ENCODE peak calls at places on chromosome 2, in ten cellular contexts. One of them, this sample, is unnamed.

GRCh38 chr2:152505495-152505906 is 170.5 kb downstream of the FMNL2 start:
- DNase-seq in progenitor cell of endocrine pancreas: no peak
- DNase-seq in occipital lobe: no peak
- DNase-seq in left ventricle myocardium inferior: no peak
- DNase-seq in endothelial cell of umbilical vein: peak; percentile 82
- DNase-seq in stimulated activated CD8-positive, alpha-beta memory T cell treated with anti-CD3 and anti-CD28 coated beads, Interleukin-4, amount 100 ng/mL, for 1 hour: no peak
- DNase-seq in body of pancreas: peak; percentile 24
- DNase-seq in fibroblast of pulmonary artery: peak; percentile 84
- DNase-seq in MCF 10A: peak; percentile 77
- DNase-seq in pulmonary artery endothelial cell: peak; percentile 67
- DNase-seq in this sample: no peak

GRCh38 chr2:120773186-120773800 is 37.6 kb downstream of the GLI2 start:
- DNase-seq in pulmonary artery endothelial cell: no peak
- DNase-seq in left ventricle myocardium inferior: peak; percentile 7
- DNase-seq in progenitor cell of endocrine pancreas: no peak
- DNase-seq in body of pancreas: no peak
- DNase-seq in occipital lobe: no peak
- DNase-seq in MCF 10A: no peak
- DNase-seq in endothelial cell of umbilical vein: no peak
- DNase-seq in fibroblast of pulmonary artery: no peak
- DNase-seq in stimulated activated CD8-positive, alpha-beta memory T cell treated with anti-CD3 and anti-CD28 coated beads, Interleukin-4, amount 100 ng/mL, for 1 hour: no peak
- DNase-seq in this sample: no peak

GRCh38 chr2:10256031-10256524 is 46.6 kb upstream of the HPCAL1 start:
- DNase-seq in MCF 10A: no peak
- DNase-seq in stimulated activated CD8-positive, alpha-beta memory T cell treated with anti-CD3 and anti-CD28 coated beads, Interleukin-4, amount 100 ng/mL, for 1 hour: no peak
- DNase-seq in left ventricle myocardium inferior: peak; percentile 9
- DNase-seq in endothelial cell of umbilical vein: no peak
- DNase-seq in progenitor cell of endocrine pancreas: no peak
- DNase-seq in fibroblast of pulmonary artery: no peak
- DNase-seq in pulmonary artery endothelial cell: no peak
- DNase-seq in body of pancreas: peak; percentile 7
- DNase-seq in occipital lobe: no peak
- DNase-seq in this sample: no peak

GRCh38 chr2:64393611-64394010 is 60.4 kb upstream of the LGALSL start:
- DNase-seq in stimulated activated CD8-positive, alpha-beta memory T cell treated with anti-CD3 and anti-CD28 coated beads, Interleukin-4, amount 100 ng/mL, for 1 hour: no peak
- DNase-seq in left ventricle myocardium inferior: no peak
- DNase-seq in body of pancreas: no peak
- DNase-seq in occipital lobe: no peak
- DNase-seq in progenitor cell of endocrine pancreas: no peak
- DNase-seq in MCF 10A: no peak
- DNase-seq in pulmonary artery endothelial cell: no peak
- DNase-seq in endothelial cell of umbilical vein: no peak
- DNase-seq in fibroblast of pulmonary artery: no peak
- DNase-seq in this sample: no peak

GRCh38 chr2:109324859-109325258 is 195.9 kb downstream of the SH3RF3 start:
- DNase-seq in progenitor cell of endocrine pancreas: no peak
- DNase-seq in endothelial cell of umbilical vein: peak; percentile 89
- DNase-seq in fibroblast of pulmonary artery: peak; percentile 98
- DNase-seq in pulmonary artery endothelial cell: peak; percentile 64
- DNase-seq in MCF 10A: peak; percentile 98
- DNase-seq in left ventricle myocardium inferior: peak; percentile 73
- DNase-seq in occipital lobe: no peak
- DNase-seq in stimulated activated CD8-positive, alpha-beta memory T cell treated with anti-CD3 and anti-CD28 coated beads, Interleukin-4, amount 100 ng/mL, for 1 hour: no peak
- DNase-seq in body of pancreas: peak; percentile 35
- DNase-seq in this sample: no peak

GRCh38 chr2:71804251-71804650 is 343.4 kb downstream of the CYP26B1 start:
- DNase-seq in stimulated activated CD8-positive, alpha-beta memory T cell treated with anti-CD3 and anti-CD28 coated beads, Interleukin-4, amount 100 ng/mL, for 1 hour: no peak
- DNase-seq in left ventricle myocardium inferior: no peak
- DNase-seq in progenitor cell of endocrine pancreas: no peak
- DNase-seq in body of pancreas: no peak
- DNase-seq in fibroblast of pulmonary artery: no peak
- DNase-seq in MCF 10A: no peak
- DNase-seq in endothelial cell of umbilical vein: no peak
- DNase-seq in occipital lobe: no peak
- DNase-seq in pulmonary artery endothelial cell: no peak
- DNase-seq in this sample: no peak

GRCh38 chr2:231503777-231504176 is 26.5 kb downstream of the NMUR1 start:
- DNase-seq in pulmonary artery endothelial cell: no peak
- DNase-seq in MCF 10A: no peak
- DNase-seq in progenitor cell of endocrine pancreas: no peak
- DNase-seq in occipital lobe: no peak
- DNase-seq in left ventricle myocardium inferior: no peak
- DNase-seq in endothelial cell of umbilical vein: no peak
- DNase-seq in body of pancreas: no peak
- DNase-seq in fibroblast of pulmonary artery: no peak
- DNase-seq in stimulated activated CD8-positive, alpha-beta memory T cell treated with anti-CD3 and anti-CD28 coated beads, Interleukin-4, amount 100 ng/mL, for 1 hour: no peak
- DNase-seq in this sample: no peak

GRCh38 chr2:68418855-68419254 is 48.2 kb downstream of the FBXO48 start:
- DNase-seq in fibroblast of pulmonary artery: no peak
- DNase-seq in progenitor cell of endocrine pancreas: no peak
- DNase-seq in body of pancreas: no peak
- DNase-seq in stimulated activated CD8-positive, alpha-beta memory T cell treated with anti-CD3 and anti-CD28 coated beads, Interleukin-4, amount 100 ng/mL, for 1 hour: no peak
- DNase-seq in endothelial cell of umbilical vein: no peak
- DNase-seq in left ventricle myocardium inferior: no peak
- DNase-seq in MCF 10A: no peak
- DNase-seq in pulmonary artery endothelial cell: no peak
- DNase-seq in occipital lobe: no peak
- DNase-seq in this sample: no peak

GRCh38 chr2:147374410-147374811 is 470.4 kb upstream of the ACVR2A start:
- DNase-seq in left ventricle myocardium inferior: no peak
- DNase-seq in occipital lobe: no peak
- DNase-seq in progenitor cell of endocrine pancreas: no peak
- DNase-seq in fibroblast of pulmonary artery: peak; percentile 14
- DNase-seq in endothelial cell of umbilical vein: no peak
- DNase-seq in body of pancreas: no peak
- DNase-seq in stimulated activated CD8-positive, alpha-beta memory T cell treated with anti-CD3 and anti-CD28 coated beads, Interleukin-4, amount 100 ng/mL, for 1 hour: no peak
- DNase-seq in MCF 10A: no peak
- DNase-seq in pulmonary artery endothelial cell: no peak
- DNase-seq in this sample: no peak

GRCh38 chr2:84894758-84895520 is 10.5 kb upstream of the TMSB10 start:
- DNase-seq in fibroblast of pulmonary artery: peak; percentile 73
- DNase-seq in left ventricle myocardium inferior: no peak
- DNase-seq in occipital lobe: no peak
- DNase-seq in body of pancreas: no peak
- DNase-seq in MCF 10A: peak; percentile 55
- DNase-seq in pulmonary artery endothelial cell: no peak
- DNase-seq in progenitor cell of endocrine pancreas: no peak
- DNase-seq in stimulated activated CD8-positive, alpha-beta memory T cell treated with anti-CD3 and anti-CD28 coated beads, Interleukin-4, amount 100 ng/mL, for 1 hour: no peak
- DNase-seq in endothelial cell of umbilical vein: peak; percentile 36
- DNase-seq in this sample: no peak

GRCh38 chr2:72533767-72534166 is 292.1 kb downstream of the EXOC6B start:
- DNase-seq in progenitor cell of endocrine pancreas: no peak
- DNase-seq in fibroblast of pulmonary artery: peak; percentile 17
- DNase-seq in endothelial cell of umbilical vein: peak; percentile 65
- DNase-seq in pulmonary artery endothelial cell: no peak
- DNase-seq in stimulated activated CD8-positive, alpha-beta memory T cell treated with anti-CD3 and anti-CD28 coated beads, Interleukin-4, amount 100 ng/mL, for 1 hour: no peak
- DNase-seq in MCF 10A: peak; percentile 55
- DNase-seq in left ventricle myocardium inferior: no peak
- DNase-seq in occipital lobe: no peak
- DNase-seq in body of pancreas: no peak
- DNase-seq in this sample: no peak

GRCh38 chr2:120820885-120821279 is 85.2 kb downstream of the GLI2 start:
- DNase-seq in pulmonary artery endothelial cell: no peak
- DNase-seq in fibroblast of pulmonary artery: peak; percentile 55
- DNase-seq in endothelial cell of umbilical vein: no peak
- DNase-seq in MCF 10A: no peak
- DNase-seq in occipital lobe: no peak
- DNase-seq in body of pancreas: no peak
- DNase-seq in left ventricle myocardium inferior: no peak
- DNase-seq in progenitor cell of endocrine pancreas: no peak
- DNase-seq in stimulated activated CD8-positive, alpha-beta memory T cell treated with anti-CD3 and anti-CD28 coated beads, Interleukin-4, amount 100 ng/mL, for 1 hour: no peak
- DNase-seq in this sample: no peak

GRCh38 chr2:75289771-75290170 is 90.5 kb upstream of the TACR1 start:
- DNase-seq in left ventricle myocardium inferior: no peak
- DNase-seq in MCF 10A: no peak
- DNase-seq in progenitor cell of endocrine pancreas: no peak
- DNase-seq in pulmonary artery endothelial cell: no peak
- DNase-seq in occipital lobe: no peak
- DNase-seq in endothelial cell of umbilical vein: no peak
- DNase-seq in stimulated activated CD8-positive, alpha-beta memory T cell treated with anti-CD3 and anti-CD28 coated beads, Interleukin-4, amount 100 ng/mL, for 1 hour: no peak
- DNase-seq in body of pancreas: no peak
- DNase-seq in fibroblast of pulmonary artery: no peak
- DNase-seq in this sample: no peak

GRCh38 chr2:164150601-164151000 is 414.8 kb upstream of the FIGN start:
- DNase-seq in pulmonary artery endothelial cell: no peak
- DNase-seq in MCF 10A: peak; percentile 59
- DNase-seq in endothelial cell of umbilical vein: no peak
- DNase-seq in left ventricle myocardium inferior: no peak
- DNase-seq in fibroblast of pulmonary artery: no peak
- DNase-seq in stimulated activated CD8-positive, alpha-beta memory T cell treated with anti-CD3 and anti-CD28 coated beads, Interleukin-4, amount 100 ng/mL, for 1 hour: no peak
- DNase-seq in progenitor cell of endocrine pancreas: no peak
- DNase-seq in occipital lobe: no peak
- DNase-seq in body of pancreas: no peak
- DNase-seq in this sample: no peak

GRCh38 chr2:136308621-136309020 is 190.7 kb upstream of the CXCR4 start:
- DNase-seq in MCF 10A: no peak
- DNase-seq in body of pancreas: no peak
- DNase-seq in stimulated activated CD8-positive, alpha-beta memory T cell treated with anti-CD3 and anti-CD28 coated beads, Interleukin-4, amount 100 ng/mL, for 1 hour: no peak
- DNase-seq in endothelial cell of umbilical vein: no peak
- DNase-seq in left ventricle myocardium inferior: no peak
- DNase-seq in progenitor cell of endocrine pancreas: no peak
- DNase-seq in fibroblast of pulmonary artery: no peak
- DNase-seq in pulmonary artery endothelial cell: no peak
- DNase-seq in occipital lobe: no peak
- DNase-seq in this sample: no peak

GRCh38 chr2:60530660-60531276 is 22.7 kb downstream of the BCL11A start:
- DNase-seq in fibroblast of pulmonary artery: no peak
- DNase-seq in progenitor cell of endocrine pancreas: peak; percentile 70
- DNase-seq in stimulated activated CD8-positive, alpha-beta memory T cell treated with anti-CD3 and anti-CD28 coated beads, Interleukin-4, amount 100 ng/mL, for 1 hour: no peak
- DNase-seq in occipital lobe: no peak
- DNase-seq in left ventricle myocardium inferior: peak; percentile 53
- DNase-seq in MCF 10A: peak; percentile 75
- DNase-seq in body of pancreas: peak; percentile 96
- DNase-seq in pulmonary artery endothelial cell: no peak
- DNase-seq in endothelial cell of umbilical vein: no peak
- DNase-seq in this sample: no peak

GRCh38 chr2:60426908-60427307 is 126.5 kb downstream of the BCL11A start:
- DNase-seq in endothelial cell of umbilical vein: no peak
- DNase-seq in occipital lobe: no peak
- DNase-seq in body of pancreas: no peak
- DNase-seq in fibroblast of pulmonary artery: no peak
- DNase-seq in stimulated activated CD8-positive, alpha-beta memory T cell treated with anti-CD3 and anti-CD28 coated beads, Interleukin-4, amount 100 ng/mL, for 1 hour: no peak
- DNase-seq in left ventricle myocardium inferior: no peak
- DNase-seq in progenitor cell of endocrine pancreas: no peak
- DNase-seq in pulmonary artery endothelial cell: no peak
- DNase-seq in MCF 10A: no peak
- DNase-seq in this sample: no peak

This sample was measured in activated CD4-positive, alpha-beta T cell treated with anti-CD3 and anti-CD28 coated beads for 1 hour.